ENCODE peak calls at places on chromosome 3, in six cellular contexts. P, Y, I, Z, H and D are unnamed samples.

GRCh38 chr3:39142067-39142466 is 11.3 kb downstream of the CSRNP1 start:
- DNase-seq in Z (no peak), I (no peak), H (no peak), P (no peak), Y (no peak), D (no peak)

GRCh38 chr3:143783856-143784370 is 64.4 kb downstream of the SLC9A9 start:
- DNase-seq in Z (no peak), I (no peak), Y (no peak), H (no peak), P (no peak), D (peak)

GRCh38 chr3:117411991-117412390 is 702.4 kb downstream of the TUSC7 start:
- DNase-seq in P (no peak), Z (no peak), I (no peak), Y (no peak), H (no peak), D (no peak)

GRCh38 chr3:61299981-61300380 is 48.7 kb upstream of the FHIT start:
- DNase-seq in Y (no peak), Z (no peak), P (no peak), I (no peak), H (no peak), D (no peak)

GRCh38 chr3:120171134-120171863 is 77.1 kb upstream of the GSK3B start:
- DNase-seq in I (no peak), Y (no peak), P (no peak), H (no peak), Z (peak), D (no peak)

GRCh38 chr3:148902173-148902791 is 37.2 kb downstream of the CPA3 start:
- DNase-seq in Z (peak), P (no peak), Y (no peak), I (no peak), H (peak), D (peak)

GRCh38 chr3:48507256-48508061 is 3.5 kb upstream of the SHISA5 start:
- DNase-seq in Y (peak), H (peak), I (peak), Z (peak), P (peak), D (peak)

GRCh38 chr3:79019137-79019923 is 748.5 kb downstream of the ROBO1 start:
- DNase-seq in P (peak), Y (peak), I (peak), H (peak), Z (peak), D (peak)

GRCh38 chr3:126311338-126311978 is 45.8 kb downstream of the KLF15 start:
- DNase-seq in Y (no peak), I (no peak), Z (no peak), P (no peak), H (no peak), D (no peak)

GRCh38 chr3:35183915-35184675 is 455.2 kb upstream of the ARPP21 start:
- DNase-seq in Z (no peak), H (no peak), I (no peak), P (no peak), Y (no peak), D (peak)

DNA sequence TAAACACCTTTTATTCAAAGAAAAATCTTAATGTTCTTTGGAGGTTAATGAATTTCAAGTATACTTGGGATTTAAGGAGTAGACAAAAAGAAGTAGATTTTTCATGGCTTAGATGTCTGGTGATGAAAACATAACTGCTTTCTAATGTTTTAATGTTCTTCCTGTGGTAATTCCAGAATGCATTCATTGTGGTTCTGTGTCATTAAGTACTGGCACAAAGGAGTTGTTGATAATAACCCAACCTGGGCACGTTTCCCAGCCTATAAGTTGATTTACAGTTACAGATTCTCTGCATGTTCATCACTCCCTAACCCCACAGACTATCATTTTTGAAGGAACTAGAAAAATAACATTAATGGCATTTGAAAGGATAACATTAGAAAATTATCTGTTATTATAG is 59.0 kb downstream of the TMEM108 start:
- DNase-seq in P (no peak), I (no peak), Z (peak), H (no peak), Y (no peak), D (no peak)
- H3K14ac ChIP-seq in P (no peak), I (no peak), Z (no peak), H (no peak), Y (no peak), D (no peak)

GRCh38 chr3:136644200-136644599 is 108.0 kb downstream of the STAG1 start:
- DNase-seq in P (no peak), Y (no peak), H (no peak), Z (no peak), I (no peak), D (no peak)

GRCh38 chr3:136651585-136651984 is 100.6 kb downstream of the STAG1 start:
- DNase-seq in Z (no peak), Y (no peak), I (no peak), P (no peak), H (no peak), D (no peak)

GRCh38 chr3:136642714-136643113 is 109.5 kb downstream of the STAG1 start:
- DNase-seq in P (no peak), Z (no peak), Y (no peak), I (no peak), H (no peak), D (no peak)

GRCh38 chr3:136645915-136646314 is 106.3 kb downstream of the STAG1 start:
- DNase-seq in Y (no peak), H (no peak), P (no peak), Z (no peak), I (no peak), D (no peak)
- H3K23ac ChIP-seq in Y (no peak), H (no peak), P (no peak), Z (peak), I (no peak), D (no peak)

GRCh38 chr3:160458151-160458550 is 8.6 kb upstream of the TRIM59 start:
- DNase-seq in I (no peak), P (no peak), Y (no peak), Z (no peak), H (no peak), D (no peak)
- H3K14ac ChIP-seq in I (no peak), P (no peak), Y (no peak), Z (no peak), H (no peak), D (no peak)

GRCh38 chr3:58193682-58194407 is 16.9 kb downstream of the DNASE1L3 start:
- DNase-seq in I (no peak), H (no peak), P (no peak), Y (no peak), Z (no peak), D (no peak)
- H3K23ac ChIP-seq in I (no peak), H (no peak), P (no peak), Y (no peak), Z (no peak), D (no peak)

DNA sequence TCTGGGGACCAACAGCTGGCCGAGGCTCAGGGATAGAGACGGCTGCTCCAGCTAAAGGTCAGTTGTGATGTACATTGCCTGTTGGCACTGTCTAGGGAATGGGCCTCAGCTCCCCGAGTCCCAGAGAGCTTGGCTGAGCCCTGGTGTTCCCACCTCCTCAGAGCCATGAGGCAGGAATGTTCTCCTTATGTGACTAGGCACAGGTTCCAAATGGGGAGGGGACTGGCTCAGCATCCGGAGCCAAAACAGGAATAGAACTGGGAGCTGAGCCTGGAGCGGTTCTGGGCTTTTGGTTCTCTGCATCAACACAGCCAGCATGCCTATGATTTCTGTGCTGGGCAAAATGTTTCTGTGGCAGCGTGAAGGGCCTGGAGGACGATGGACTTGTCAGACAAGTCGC is at the start of gene FAM131A:
- DNase-seq in Y (no peak), H (no peak), P (no peak), Z (peak), I (no peak), D (no peak)
- H3K14ac ChIP-seq in Y (no peak), H (peak), P (peak), Z (peak), I (peak), D (peak)

GRCh38 chr3:134325722-134326121 is 48.5 kb downstream of the AMOTL2 start:
- DNase-seq in Y (no peak), P (peak), Z (no peak), I (no peak), H (peak), D (no peak)
- H3K23ac ChIP-seq in Y (no peak), P (no peak), Z (peak), I (peak), H (no peak), D (no peak)

GRCh38 chr3:192352142-192352541 is 375.2 kb downstream of the FGF12 start:
- DNase-seq in P (no peak), H (no peak), I (no peak), Z (no peak), Y (no peak), D (no peak)
- H3K14ac ChIP-seq in P (no peak), H (no peak), I (no peak), Z (no peak), Y (no peak), D (no peak)

DNA sequence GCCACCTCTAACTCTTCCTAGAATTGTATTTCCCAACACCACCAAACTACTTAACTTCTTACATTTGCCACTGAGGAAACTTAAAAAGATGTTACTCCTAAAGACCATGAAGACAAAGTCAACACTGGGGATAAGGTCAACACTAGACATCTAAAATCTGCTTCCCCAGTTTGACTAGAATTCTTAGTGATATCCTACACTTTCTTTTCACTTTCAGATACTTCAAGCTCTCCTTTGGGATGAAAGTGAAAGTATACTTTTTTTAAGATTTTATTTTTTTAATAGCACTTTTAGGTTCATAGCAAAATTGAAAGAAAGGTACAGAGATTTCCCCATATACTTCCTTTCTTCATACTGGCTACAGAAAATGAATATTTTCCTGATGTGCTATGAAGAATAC is 32.6 kb downstream of the GOLIM4 start:
- DNase-seq in Y (no peak), H (no peak), Z (no peak), I (no peak), P (no peak), D (no peak)
- H3K23ac ChIP-seq in Y (no peak), H (no peak), Z (peak), I (no peak), P (no peak), D (no peak)

DNA sequence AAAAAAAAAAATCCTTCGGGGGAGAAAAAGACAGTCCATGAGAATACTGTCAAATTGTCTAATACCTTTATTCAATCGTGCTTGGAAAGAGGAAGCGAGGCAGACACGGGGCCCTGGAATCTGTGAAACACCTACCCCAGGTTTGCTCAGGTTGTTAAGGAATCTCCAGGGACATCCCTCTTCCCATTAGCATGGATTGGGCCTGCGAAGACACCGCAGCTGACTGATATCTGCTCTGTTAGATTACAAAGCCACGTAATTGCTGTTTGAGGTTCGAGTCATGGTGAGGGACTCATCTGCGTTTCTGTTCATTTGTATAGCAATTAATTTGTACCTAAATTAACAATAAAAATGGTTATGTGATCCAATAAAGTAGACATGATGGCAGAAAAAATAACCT is 91.0 kb downstream of the BDH1 start:
- DNase-seq in Y (no peak), Z (no peak), H (no peak), P (no peak), I (no peak), D (no peak)
- H3K14ac ChIP-seq in Y (no peak), Z (no peak), H (no peak), P (no peak), I (no peak), D (no peak)